ENCODE peak calls at places on chromosome 7, in ten cellular contexts. Y is GM23248; U is stimulated activated CD8-positive, alpha-beta memory T cell treated with anti-CD3 and anti-CD28 coated beads, Interleukin-12 subunit alpha, Interleukin-12 subunit beta, amount 100 ng/mL, for 1 hour; E is HT1080; K is NCI-H1105 treated with DMSO at 0.1 percent for 48 hours; L is EL; N is stimulated activated CD4-positive, alpha-beta T cell treated with anti-CD3 and anti-CD28 coated beads, Interleukin-4, amount 100 ng/mL, for 48 hours; D is KG1; V is activated T-cell treated with anti-CD3 and anti-CD28 coated beads for 1 hour; C is A172. P is an unnamed sample.

GRCh38 chr7:4939971-4940720 is 18.8 kb downstream of the MMD2 start:
- DNase-seq in C (no peak), N (no peak), Y (no peak), L (no peak), D (no peak), E (no peak), V (no peak), U (no peak), K (no peak), P (no peak)

GRCh38 chr7:20602306-20602705 is 13.2 kb upstream of the ABCB5 start:
- DNase-seq in E (no peak), K (no peak), V (no peak), N (no peak), D (no peak), U (no peak), L (no peak), C (peak; percentile 37), Y (peak; percentile 12), P (no peak)

GRCh38 chr7:95526128-95526738 is 40.5 kb downstream of the ASB4 start:
- DNase-seq in V (no peak), E (no peak), C (no peak), U (no peak), D (no peak), L (no peak), N (no peak), Y (no peak), K (no peak), P (no peak)

GRCh38 chr7:102287082-102287464 is 405 bp downstream of the SH2B2 start:
- DNase-seq in V (no peak), Y (no peak), C (no peak), D (no peak), N (no peak), E (no peak), U (no peak), L (no peak), K (no peak), P (no peak)

GRCh38 chr7:112481833-112482669 is 1.3 kb downstream of the LSMEM1 start:
- DNase-seq in N (no peak), K (no peak), D (no peak), Y (peak; percentile 96), V (no peak), E (peak; percentile 90), U (no peak), L (peak; percentile 93), C (peak; percentile 96), P (peak; percentile 89)

GRCh38 chr7:70870349-70870748 is 261.6 kb upstream of the GALNT17 start:
- DNase-seq in C (no peak), L (no peak), U (no peak), E (no peak), V (no peak), Y (no peak), N (no peak), D (no peak), K (no peak), P (no peak)

GRCh38 chr7:42167206-42167913 is 69.6 kb downstream of the GLI3 start:
- DNase-seq in L (peak; percentile 14), U (no peak), Y (no peak), C (no peak), V (no peak), N (no peak), K (no peak), D (no peak), E (no peak), P (no peak)

GRCh38 chr7:30912986-30913671 is 1.5 kb downstream of the AQP1 start:
- DNase-seq in Y (no peak), U (no peak), L (no peak), N (no peak), E (no peak), D (no peak), K (no peak), V (no peak), C (no peak), P (no peak)

GRCh38 chr7:47609803-47610452 is 28.0 kb upstream of the TNS3 start:
- DNase-seq in Y (peak; percentile 46), E (no peak), C (no peak), N (no peak), D (no peak), K (no peak), U (no peak), L (peak; percentile 25), V (no peak), P (no peak)

GRCh38 chr7:138164804-138165203 is 88.5 kb downstream of the AKR1D1 start:
- DNase-seq in Y (no peak), K (no peak), D (no peak), U (no peak), L (no peak), N (no peak), E (peak; percentile 49), C (no peak), V (no peak), P (peak; percentile 34)

GRCh38 chr7:98314469-98314868 is 33.0 kb downstream of the BRI3 start:
- DNase-seq in Y (no peak), E (no peak), N (no peak), D (no peak), C (no peak), U (no peak), V (no peak), L (no peak), K (no peak), P (no peak)

GRCh38 chr7:103764887-103765286 is 224.6 kb downstream of the RELN start:
- DNase-seq in Y (no peak), D (no peak), N (no peak), U (no peak), K (no peak), C (no peak), V (no peak), L (no peak), E (no peak), P (no peak)

GRCh38 chr7:1666779-1667565 is 3.1 kb upstream of the ELFN1 start:
- DNase-seq in Y (peak; percentile 62), D (no peak), L (no peak), K (no peak), C (no peak), E (no peak), U (no peak), N (no peak), V (no peak), P (no peak)

GRCh38 chr7:94212160-94212559 is 182.5 kb upstream of the COL1A2 start:
- DNase-seq in N (no peak), D (no peak), Y (no peak), E (no peak), L (no peak), U (no peak), V (no peak), K (peak; percentile 74), C (no peak), P (no peak)

GRCh38 chr7:101428093-101428866 is 65.6 kb downstream of the COL26A1 start:
- DNase-seq in U (no peak), V (no peak), C (no peak), Y (no peak), D (no peak), E (no peak), L (no peak), N (no peak), K (no peak), P (no peak)

GRCh38 chr7:92177362-92177761 is 1.6 kb downstream of the LRRD1 start:
- DNase-seq in E (peak; percentile 63), N (no peak), D (no peak), U (no peak), L (peak; percentile 41), C (peak; percentile 55), V (no peak), K (no peak), Y (peak; percentile 38), P (peak; percentile 9)

GRCh38 chr7:101163281-101164070 is 1.9 kb downstream of the VGF start:
- DNase-seq in V (no peak), L (peak; percentile 38), N (no peak), D (no peak), K (peak; percentile 54), U (no peak), E (peak; percentile 70), Y (peak; percentile 30), C (peak; percentile 62), P (peak; percentile 60)

GRCh38 chr7:134886353-134887057 is 99.8 kb upstream of the AGBL3 start:
- DNase-seq in C (peak; percentile 59), L (peak; percentile 75), V (no peak), D (no peak), U (no peak), N (no peak), K (peak; percentile 84), E (peak; percentile 63), Y (peak; percentile 74), P (peak; percentile 38)

GRCh38 chr7:155759740-155760430 is 52.4 kb downstream of the SHH start:
- DNase-seq in D (no peak), L (no peak), V (no peak), U (no peak), K (no peak), N (no peak), E (no peak), C (no peak), Y (no peak), P (no peak)